ENCODE peak calls at places on chromosome 20, in six cellular contexts. C is AG10803, O is bronchial epithelial cell, T is SK-N-SH, Y is AG09309, R is heart right ventricle. V is an unnamed sample.

GRCh38 chr20:20568604-20569205 is 143.7 kb downstream of the RALGAPA2 start:
- DNase-seq in C (peak), Y (peak), R (no peak), O (peak), T (peak), V (peak)

GRCh38 chr20:37506166-37506725 is 14.8 kb upstream of the NNAT start:
- DNase-seq in R (no peak), Y (no peak), O (no peak), C (no peak), T (no peak), V (no peak)

GRCh38 chr20:4045741-4046140 is 30.4 kb upstream of the RNF24 start:
- DNase-seq in O (peak), Y (no peak), R (no peak), C (peak), T (no peak), V (no peak)

GRCh38 chr20:17841751-17842191 is 126.8 kb downstream of the SNX5 start:
- DNase-seq in R (peak), C (peak), Y (no peak), O (no peak), T (no peak), V (no peak)

GRCh38 chr20:63016514-63017075 is 9.8 kb upstream of the BHLHE23 start:
- DNase-seq in Y (no peak), C (no peak), T (no peak), R (peak), O (no peak), V (no peak)

GRCh38 chr20:63068711-63069367 is 62.1 kb upstream of the BHLHE23 start:
- DNase-seq in Y (no peak), C (no peak), O (no peak), T (no peak), R (peak), V (no peak)

GRCh38 chr20:12614764-12615163 is 394.0 kb upstream of the SPTLC3 start:
- DNase-seq in T (no peak), R (no peak), Y (no peak), C (no peak), O (no peak), V (no peak)

GRCh38 chr20:43583982-43584432 is 6.7 kb upstream of the IFT52 start:
- DNase-seq in Y (peak), C (peak), R (peak), O (peak), T (no peak), V (peak)

GRCh38 chr20:60213126-60213893 is 255.1 kb downstream of the CDH26 start:
- DNase-seq in C (no peak), O (no peak), R (no peak), Y (no peak), T (no peak), V (no peak)

GRCh38 chr20:438581-439469 is 23.5 kb downstream of the TBC1D20 start:
- DNase-seq in T (no peak), O (no peak), C (no peak), R (peak), Y (no peak), V (no peak)

GRCh38 chr20:32743237-32744112 is at the start of gene COMMD7:
- DNase-seq in C (peak), T (peak), R (peak), Y (no peak), O (peak), V (peak)

GRCh38 chr20:24378651-24379050 is 90.8 kb upstream of the SYNDIG1 start:
- DNase-seq in T (no peak), C (no peak), R (no peak), Y (no peak), O (no peak), V (no peak)

DNA sequence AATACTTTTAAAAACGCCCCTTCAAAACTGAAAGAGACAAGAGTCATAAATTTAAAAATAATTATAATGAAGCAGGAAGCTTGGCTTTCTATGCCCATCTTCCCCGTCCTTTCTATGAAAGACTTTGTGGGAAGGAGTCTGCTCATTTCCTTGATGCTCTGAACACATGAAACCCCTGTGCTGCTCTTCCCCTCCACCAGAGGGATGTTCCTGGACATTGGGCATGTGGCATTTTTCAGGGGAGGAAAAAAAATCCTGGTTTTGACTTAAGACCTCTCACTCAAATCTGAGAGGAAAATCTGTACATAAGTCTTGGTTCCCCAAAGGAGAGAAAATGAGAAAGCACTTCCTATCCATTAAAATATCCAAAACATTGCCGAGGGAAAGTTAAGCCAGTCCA is 393.0 kb downstream of the PAX1 start:
- DNase-seq in Y (no peak), T (no peak), O (no peak), C (no peak), R (no peak), V (no peak)
- TF ChIP-seq CTCF in Y (no peak), T (no peak), O (no peak), C (peak), R (no peak), V (no peak)

DNA sequence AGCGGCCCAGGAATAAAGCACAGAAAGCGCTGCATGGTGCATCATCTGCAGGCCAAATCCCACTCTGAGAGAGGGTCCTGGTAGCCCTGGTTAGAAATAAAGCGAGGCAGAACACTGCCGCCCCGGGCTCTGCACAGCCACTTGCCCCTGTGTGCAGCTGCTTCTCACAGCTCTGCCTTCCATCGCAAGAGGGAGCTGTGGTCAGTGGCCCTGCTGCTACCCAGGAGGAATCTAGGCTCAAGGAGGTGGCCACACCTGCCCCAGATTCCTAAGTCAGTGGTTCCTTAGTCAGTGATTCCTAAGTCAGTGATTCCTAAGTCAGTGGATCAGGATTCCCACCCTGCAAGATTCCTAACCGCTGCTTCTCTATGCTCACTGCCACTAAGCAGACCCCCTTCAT is 8.8 kb downstream of the CDH4 start:
- DNase-seq in T (no peak), Y (no peak), O (peak), C (no peak), R (no peak), V (no peak)
- TF ChIP-seq CTCF in T (no peak), Y (peak), O (peak), C (peak), R (no peak), V (no peak)

GRCh38 chr20:45461225-45461624 is 8.3 kb upstream of the WFDC2 start:
- DNase-seq in C (no peak), T (no peak), O (no peak), Y (no peak), R (no peak), V (no peak)

GRCh38 chr20:45452238-45452637 is 17.3 kb upstream of the WFDC2 start:
- DNase-seq in T (no peak), C (no peak), O (no peak), R (no peak), Y (no peak), V (no peak)

GRCh38 chr20:45459606-45460005 is 9.9 kb upstream of the WFDC2 start:
- DNase-seq in O (no peak), C (peak), R (no peak), Y (no peak), T (peak), V (peak)

GRCh38 chr20:45452772-45453171 is 16.8 kb upstream of the WFDC2 start:
- DNase-seq in C (no peak), T (no peak), Y (no peak), O (no peak), R (no peak), V (no peak)

DNA sequence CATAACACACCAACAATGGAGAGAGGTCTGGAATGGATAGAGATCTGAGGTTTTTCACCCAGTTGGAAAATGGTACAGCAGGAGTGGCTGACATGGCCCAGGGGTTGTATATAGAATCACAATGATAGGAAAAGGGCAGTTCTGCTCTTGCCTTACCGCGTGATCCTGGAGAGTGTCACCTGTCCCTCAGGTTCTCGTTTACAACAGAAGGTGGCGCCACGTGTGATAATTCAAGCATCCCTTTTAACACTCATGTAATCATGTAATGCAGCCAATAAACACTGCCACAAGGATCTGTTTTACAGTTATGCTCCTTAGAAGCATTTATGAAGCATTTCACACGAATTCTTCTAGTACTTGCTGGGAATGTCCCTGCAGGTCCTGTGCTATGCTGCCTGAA is 12.9 kb upstream of the WFDC2 start:
- DNase-seq in R (no peak), O (peak), Y (no peak), C (no peak), T (no peak), V (peak)
- TF ChIP-seq CTCF in R (no peak), O (peak), Y (peak), C (peak), T (peak), V (no peak)

GRCh38 chr20:5126512-5127203 is at the start of gene CDS2:
- DNase-seq in O (peak), R (peak), Y (peak), C (peak), T (peak), V (peak)
- TF ChIP-seq CTCF in O (peak), R (peak), Y (peak), C (peak), T (peak), V (peak)

GRCh38 chr20:41411458-41411857 is 44.8 kb upstream of the EMILIN3 start:
- DNase-seq in Y (no peak), C (peak), R (no peak), O (peak), T (no peak), V (peak)
- TF ChIP-seq CTCF in Y (peak), C (peak), R (peak), O (peak), T (peak), V (peak)

DNA sequence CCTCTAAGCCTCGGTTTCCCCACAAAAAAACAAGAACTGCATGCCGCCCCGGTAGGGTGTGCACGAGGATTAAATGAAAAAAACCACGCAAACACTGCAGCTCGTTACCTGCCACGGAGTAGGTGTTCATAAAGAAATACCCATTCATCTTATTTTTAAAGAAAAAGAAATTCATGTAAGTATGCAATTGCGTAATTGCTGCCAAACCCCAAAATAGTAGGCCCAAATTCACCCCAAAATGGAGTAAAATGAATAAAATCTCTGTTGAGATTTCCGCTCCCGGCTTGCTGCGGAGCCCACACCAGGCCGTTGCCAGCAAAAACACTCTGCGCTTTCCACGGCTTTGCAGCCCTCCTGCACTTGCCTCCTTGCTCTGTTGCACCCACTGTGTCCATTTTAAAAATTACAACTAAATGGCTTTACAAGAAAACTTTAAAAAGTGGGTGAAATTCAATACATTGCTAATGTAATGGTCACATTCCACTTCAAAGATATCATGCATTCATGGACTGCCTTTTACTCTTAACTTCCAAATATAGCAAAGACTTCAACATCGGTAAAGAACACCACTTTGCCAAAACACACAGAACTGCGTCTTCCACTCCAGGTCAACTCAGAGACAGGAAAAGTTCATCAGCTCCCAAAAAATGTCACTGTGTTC is 125.0 kb downstream of the ZMYND8 start:
- DNase-seq in C (peak), R (no peak), T (no peak), Y (peak), O (no peak), V (no peak)
- TF ChIP-seq CTCF in C (no peak), R (no peak), T (peak), Y (peak), O (no peak), V (no peak)

GRCh38 chr20:35479798-35480197 is 24.4 kb downstream of the CEP250 start:
- DNase-seq in R (no peak), Y (no peak), C (no peak), T (no peak), O (no peak), V (no peak)

GRCh38 chr20:35474504-35474903 is 19.1 kb downstream of the CEP250 start:
- DNase-seq in Y (no peak), R (no peak), T (no peak), C (no peak), O (no peak), V (no peak)

GRCh38 chr20:35473684-35474083 is 18.3 kb downstream of the CEP250 start:
- DNase-seq in R (no peak), Y (no peak), T (no peak), O (no peak), C (no peak), V (no peak)

GRCh38 chr20:35476288-35476687 is 20.9 kb downstream of the CEP250 start:
- DNase-seq in O (no peak), Y (no peak), R (no peak), C (no peak), T (no peak), V (no peak)

DNA sequence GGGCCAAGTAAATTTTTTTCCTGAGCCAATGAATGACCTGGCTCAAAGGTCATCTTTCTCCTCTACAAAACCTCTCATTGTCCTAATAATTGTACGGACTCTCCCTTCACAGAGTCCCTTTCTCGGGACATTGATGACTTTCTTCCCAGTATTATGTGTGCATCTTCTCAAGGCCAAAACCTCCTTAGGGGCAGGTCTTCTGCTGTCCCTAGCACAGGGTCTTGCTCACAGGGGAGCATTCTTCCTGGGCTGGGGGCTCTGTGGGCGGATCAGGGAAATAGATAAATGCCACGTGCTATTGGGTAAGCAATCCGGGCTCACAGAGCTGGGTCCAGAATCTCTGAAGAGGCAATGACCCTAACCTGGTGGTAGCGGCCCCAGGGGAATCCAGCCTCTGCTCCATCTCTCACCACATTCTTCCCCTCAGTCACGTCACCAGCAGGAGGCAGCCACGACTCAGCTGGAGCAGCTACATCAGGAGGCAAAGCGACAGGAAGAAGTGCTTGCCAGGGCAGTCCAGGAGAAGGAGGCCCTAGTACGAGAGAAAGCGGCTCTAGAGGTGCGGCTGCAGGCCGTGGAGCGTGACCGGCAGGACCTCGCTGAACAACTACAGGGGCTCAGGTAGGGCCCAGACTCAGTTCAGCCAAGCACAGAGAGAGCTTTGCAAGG is 23.5 kb downstream of the CEP250 start:
- DNase-seq in R (peak), Y (no peak), O (no peak), C (no peak), T (no peak), V (no peak)
- TF ChIP-seq CTCF in R (no peak), Y (peak), O (no peak), C (no peak), T (no peak), V (no peak)

DNA sequence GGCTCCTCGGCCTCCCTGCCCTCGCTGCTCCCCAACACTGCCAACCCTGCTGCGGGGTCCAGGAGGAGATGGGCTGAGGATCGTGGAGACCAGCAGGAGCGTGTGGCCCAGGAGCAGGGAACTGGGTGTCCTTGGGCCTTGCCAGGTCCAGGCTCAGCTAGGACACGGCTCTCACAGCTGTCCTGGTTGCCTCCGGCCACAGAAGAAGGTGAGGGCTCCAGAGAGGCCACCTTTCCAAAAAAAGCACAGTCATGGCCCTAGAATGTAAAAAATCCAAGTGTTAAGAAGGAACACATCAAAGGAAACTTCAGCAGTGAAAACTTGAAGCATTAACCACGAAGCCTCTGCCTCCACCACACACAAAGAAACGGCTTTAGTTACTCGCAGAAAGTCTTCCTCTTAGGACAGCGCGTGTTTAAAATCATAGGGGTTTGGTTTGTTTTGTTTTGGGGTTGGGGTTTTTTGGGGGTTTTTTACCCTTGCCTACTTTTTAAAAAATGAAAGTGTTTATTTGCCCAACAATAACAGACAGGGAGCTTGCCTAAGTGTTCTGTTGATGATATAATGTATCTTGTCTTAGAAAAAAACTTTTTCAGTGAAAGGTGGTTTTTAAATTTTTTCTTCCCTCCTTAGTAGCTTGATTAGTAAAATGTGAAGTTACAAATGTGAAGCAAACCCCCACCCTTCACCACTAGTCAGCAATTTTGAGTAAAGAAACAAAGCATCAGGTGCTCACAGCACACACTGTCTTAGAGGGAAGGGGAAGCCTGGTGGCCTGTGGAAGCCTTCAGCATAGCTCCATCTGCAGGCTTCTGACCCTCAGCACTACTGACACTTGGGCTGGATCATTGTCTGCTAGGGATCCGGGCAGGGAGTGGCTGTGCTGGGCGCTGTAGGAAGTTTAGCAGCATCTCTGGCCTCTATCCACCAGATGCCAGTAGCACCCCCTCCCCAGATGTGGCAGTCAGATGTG is 60.0 kb downstream of the PTPN1 start:
- DNase-seq in C (no peak), R (no peak), O (no peak), T (no peak), Y (no peak), V (peak)
- TF ChIP-seq CTCF in C (peak), R (no peak), O (peak), T (peak), Y (peak), V (peak)

GRCh38 chr20:16411361-16411760 is 161.9 kb downstream of the KIF16B start:
- DNase-seq in Y (no peak), C (no peak), R (no peak), T (no peak), O (no peak), V (no peak)
- TF ChIP-seq CTCF in Y (no peak), C (no peak), R (no peak), T (no peak), O (no peak), V (no peak)

V was measured in MCF 10A.